ENCODE peak calls at places on chromosome 19, in seven cellular contexts. H is ascending aorta, W is pancreas, B is breast epithelium, M is mammary epithelial cell, Q is tibial artery, N is cardiac muscle cell. P is an unnamed sample. For H3K9me3, the result is how much of the 10 kb centered on the place peaks cover.

GRCh38 chr19:29624489-29625210 is 18.6 kb downstream of the POP4 start:
- DNase-seq in B (no peak), M (no peak), N (no peak), W (no peak), Q (no peak), H (no peak), P (no peak)

GRCh38 chr19:46951236-46951986 is 68.2 kb upstream of the NPAS1 start:
- DNase-seq in W (no peak), Q (no peak), M (peak), N (no peak), H (no peak), B (no peak), P (no peak)

GRCh38 chr19:21786931-21787330 is 19.6 kb upstream of the ZNF100 start:
- DNase-seq in M (no peak), B (no peak), H (no peak), W (no peak), Q (no peak), N (no peak), P (no peak)

GRCh38 chr19:47036233-47036651 is 12.2 kb downstream of the TMEM160 start:
- DNase-seq in N (no peak), W (no peak), Q (no peak), H (no peak), B (no peak), M (no peak), P (peak)

GRCh38 chr19:38551450-38551813 is 66.3 kb downstream of the MAP4K1 start:
- DNase-seq in W (no peak), Q (no peak), H (no peak), B (no peak), M (no peak), N (no peak), P (no peak)

GRCh38 chr19:57606931-57607330 is 7.1 kb upstream of the ZNF134 start:
- DNase-seq in N (no peak), M (no peak), W (no peak), Q (no peak), H (no peak), B (no peak), P (no peak)

GRCh38 chr19:4539697-4540581 is at the start of gene LRG1:
- DNase-seq in N (peak), W (peak), H (no peak), Q (peak), B (no peak), M (no peak), P (peak)

GRCh38 chr19:32346901-32347300 is 1.5 kb downstream of the ZNF507 start:
- DNase-seq in W (no peak), B (no peak), M (no peak), H (no peak), Q (no peak), N (no peak), P (no peak)

GRCh38 chr19:3631053-3631861 is 4.7 kb upstream of the CACTIN start:
- DNase-seq in Q (no peak), W (no peak), M (no peak), N (no peak), H (no peak), B (no peak), P (no peak)

GRCh38 chr19:45104658-45105384 is 11.8 kb downstream of the PPP1R37 start:
- DNase-seq in B (no peak), W (no peak), N (no peak), H (no peak), M (peak), Q (no peak), P (no peak)

GRCh38 chr19:38055040-38055439 is 148.0 kb downstream of the SIPA1L3 start:
- DNase-seq in M (no peak), Q (no peak), W (no peak), N (no peak), B (no peak), H (no peak), P (no peak)

GRCh38 chr19:18606281-18607221 is at the start of gene CRLF1:
- DNase-seq in H (no peak), B (no peak), N (no peak), W (no peak), Q (no peak), M (no peak), P (no peak)

GRCh38 chr19:44689290-44690130 is 9.4 kb upstream of the CEACAM16 start:
- DNase-seq in Q (peak), M (no peak), B (peak), W (peak), H (no peak), N (peak), P (peak)

GRCh38 chr19:43651758-43652545 is 12.3 kb upstream of the CADM4 start:
- DNase-seq in W (peak), B (peak), M (no peak), N (peak), Q (peak), H (no peak), P (peak)

GRCh38 chr19:35206379-35206778 is 22.2 kb downstream of the FAM187B start:
- DNase-seq in H (no peak), M (no peak), B (no peak), N (no peak), W (no peak), Q (no peak), P (no peak)

GRCh38 chr19:45955905-45956608 is 17.6 kb downstream of the NOVA2 start:
- DNase-seq in N (peak), M (peak), H (no peak), W (no peak), B (no peak), Q (peak), P (no peak)

GRCh38 chr19:15672580-15673175 is at the start of gene CYP4F12:
- DNase-seq in Q (peak), N (peak), H (no peak), B (peak), M (peak), W (peak), P (peak)

GRCh38 chr19:45577111-45577905 is 7.3 kb downstream of the OPA3 start:
- DNase-seq in H (no peak), N (peak), M (peak), W (peak), Q (no peak), B (no peak), P (peak)

GRCh38 chr19:3234800-3235199 is 10.3 kb downstream of the CELF5 start:
- DNase-seq in M (no peak), N (no peak), H (no peak), B (no peak), W (no peak), Q (no peak), P (no peak)

GRCh38 chr19:29687244-29687896 is 22.1 kb downstream of the PLEKHF1 start:
- DNase-seq in H (no peak), Q (peak), N (peak), M (peak), W (no peak), B (no peak), P (no peak)

GRCh38 chr19:49338023-49338677 is 2.9 kb downstream of the CD37 start:
- DNase-seq in W (peak), B (peak), M (no peak), H (no peak), N (no peak), Q (peak), P (no peak)

GRCh38 chr19:42568006-42568405 is 26.7 kb downstream of the CEACAM8 start:
- DNase-seq in N (no peak), Q (no peak), W (no peak), H (no peak), M (no peak), B (no peak), P (no peak)

GRCh38 chr19:42567567-42567966 is 27.2 kb downstream of the CEACAM8 start:
- DNase-seq in B (no peak), N (no peak), H (no peak), Q (no peak), M (no peak), W (no peak), P (no peak)

GRCh38 chr19:42561512-42561911 is 33.2 kb downstream of the CEACAM8 start:
- DNase-seq in Q (no peak), H (no peak), W (no peak), B (no peak), N (no peak), M (no peak), P (no peak)

GRCh38 chr19:42560731-42561130 is 32.5 kb upstream of the CEACAM1 start:
- DNase-seq in B (no peak), W (no peak), H (no peak), Q (no peak), N (no peak), M (no peak), P (no peak)

DNA sequence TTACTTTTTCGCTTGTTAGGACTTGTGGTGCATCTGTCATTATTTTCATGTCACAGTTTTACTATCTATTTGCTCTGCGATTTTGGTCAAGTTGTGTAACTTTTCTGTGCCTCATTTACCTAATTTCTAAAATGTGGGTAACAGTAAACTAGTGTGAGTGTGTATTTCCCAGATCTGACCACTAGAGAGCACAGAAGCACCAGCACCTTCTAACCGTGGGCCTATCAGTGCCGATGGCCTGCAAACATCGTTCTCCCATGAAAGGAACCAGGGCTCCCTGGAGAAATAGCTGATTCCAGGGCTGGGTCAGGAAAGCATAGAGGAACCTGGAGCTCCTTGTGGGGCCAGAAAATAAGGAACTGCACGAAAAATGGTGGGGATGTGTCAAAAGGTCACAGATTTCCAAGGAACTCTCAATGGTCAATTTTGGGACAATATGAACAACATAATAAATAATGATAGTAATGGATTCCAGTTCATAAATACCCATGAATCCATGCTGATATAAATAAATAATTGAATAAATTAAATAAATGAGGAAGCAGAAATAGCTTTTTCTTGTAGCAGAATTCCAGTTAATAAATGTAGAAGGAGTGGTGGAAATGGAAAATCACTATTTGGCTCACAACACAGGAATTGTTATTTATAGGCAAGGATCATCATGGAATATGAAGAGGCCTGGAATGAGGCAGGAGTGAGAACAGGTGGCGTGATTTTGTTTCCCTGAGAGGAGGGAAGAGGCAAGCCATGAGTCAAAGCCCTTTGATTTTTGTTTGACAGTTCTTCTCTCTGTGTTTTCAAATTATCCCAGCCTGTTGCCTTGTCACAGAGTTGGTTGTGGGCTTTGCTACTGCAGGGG is 31.1 kb downstream of the CEACAM8 start:
- DNase-seq in H (no peak), M (peak), W (no peak), N (peak), B (no peak), Q (no peak), P (peak)
- TF ChIP-seq CTCF in H (peak), M (peak), W (peak), N (peak), B (peak), Q (peak), P (peak)

GRCh38 chr19:1260749-1261511 is 8.2 kb upstream of the CIRBP start:
- DNase-seq in B (peak), M (peak), Q (peak), W (peak), N (peak), H (peak), P (peak)
- H3K9me3 ChIP-seq in B (under half), M (under half), Q (under half), W (under half), N (under half), H (under half), P (under half)

GRCh38 chr19:16930753-16931152 is 42.0 kb downstream of the F2RL3 start:
- DNase-seq in M (no peak), N (no peak), H (no peak), B (no peak), W (peak), Q (no peak), P (no peak)
- TF ChIP-seq CTCF in M (no peak), N (no peak), H (no peak), B (no peak), W (no peak), Q (no peak), P (no peak)

GRCh38 chr19:56547535-56547934 is 8.8 kb downstream of the ZFP28 start:
- DNase-seq in B (no peak), W (no peak), Q (no peak), M (no peak), H (no peak), N (no peak), P (no peak)
- H3K9me3 ChIP-seq in B (half or more), W (under half), Q (half or more), M (under half), H (half or more), N (under half), P (half or more)